ENCODE peak calls at places on chromosomes 2 and 18, in six cellular contexts. M, N, J, C, O and Y are unnamed samples.

GRCh38 chr2:147424766-147425165 is 420.1 kb upstream of the ACVR2A start:
- DNase-seq in M (no peak), N (no peak), J (no peak), C (no peak), O (no peak), Y (no peak)

GRCh38 chr2:231455890-231456289 is 8.4 kb downstream of the NCL start:
- DNase-seq in M (peak; percentile 10), N (no peak), J (no peak), C (no peak), O (no peak), Y (no peak)

GRCh38 chr2:227462972-227463931 is 8.7 kb upstream of the AGFG1 start:
- DNase-seq in M (no peak), N (no peak), J (no peak), C (no peak), O (no peak), Y (no peak)

GRCh38 chr2:88692187-88692586 is 714 bp downstream of the RPIA start:
- DNase-seq in M (peak; percentile 84), N (peak; percentile 47), J (no peak), C (no peak), O (no peak), Y (peak; percentile 71)

GRCh38 chr2:125870746-125871145 is 785.2 kb upstream of the GYPC start:
- DNase-seq in M (no peak), N (no peak), J (no peak), C (no peak), O (no peak), Y (no peak)

GRCh38 chr2:144645055-144645778 is 125.3 kb upstream of the ZEB2 start:
- DNase-seq in M (no peak), N (no peak), J (no peak), C (no peak), O (no peak), Y (no peak)

GRCh38 chr2:40367652-40368051 is 84.2 kb downstream of the SLC8A1 start:
- DNase-seq in M (no peak), N (no peak), J (no peak), C (no peak), O (no peak), Y (no peak)

GRCh38 chr2:27199241-27199640 is 12.6 kb upstream of the ATRAID start:
- DNase-seq in M (no peak), N (no peak), J (no peak), C (no peak), O (no peak), Y (no peak)

GRCh38 chr2:101899257-101899656 is 92.5 kb upstream of the IL1R2 start:
- DNase-seq in M (no peak), N (no peak), J (no peak), C (no peak), O (no peak), Y (no peak)

GRCh38 chr18:43935051-43935412 is 657.7 kb upstream of the SYT4 start:
- DNase-seq in M (no peak), N (no peak), J (no peak), C (no peak), O (no peak), Y (no peak)

GRCh38 chr18:31248783-31249521 is 69.0 kb upstream of the DSG1 start:
- DNase-seq in M (no peak), N (no peak), J (no peak), C (no peak), O (no peak), Y (no peak)

GRCh38 chr2:116718451-116718850 is 1096.0 kb upstream of the DDX18 start:
- DNase-seq in M (no peak), N (no peak), J (no peak), C (no peak), O (no peak), Y (no peak)

GRCh38 chr2:126836761-126837679 is 61.7 kb upstream of the TEX51 start:
- DNase-seq in M (peak; percentile 68), N (no peak), J (peak; percentile 2), C (no peak), O (no peak), Y (no peak)

GRCh38 chr2:106307860-106308259 is 113.8 kb upstream of the UXS1 start:
- DNase-seq in M (no peak), N (no peak), J (no peak), C (no peak), O (no peak), Y (no peak)

GRCh38 chr2:85326946-85327756 is 638 bp downstream of the TGOLN2 start:
- DNase-seq in M (peak; percentile 92), N (peak; percentile 62), J (peak; percentile 35), C (no peak), O (no peak), Y (peak; percentile 76)

GRCh38 chr2:141068053-141068682 is 1062.6 kb downstream of the LRP1B start:
- DNase-seq in M (no peak), N (no peak), J (no peak), C (no peak), O (no peak), Y (no peak)

GRCh38 chr2:173448938-173449471 is 94.3 kb downstream of the CDCA7 start:
- DNase-seq in M (peak; percentile 84), N (peak; percentile 88), J (peak; percentile 63), C (peak; percentile 85), O (peak; percentile 55), Y (peak; percentile 84)
- TF ChIP-seq POLR2A in M (no peak), N (no peak), J (no peak), C (peak; percentile 65), O (no peak), Y (no peak)

DNA sequence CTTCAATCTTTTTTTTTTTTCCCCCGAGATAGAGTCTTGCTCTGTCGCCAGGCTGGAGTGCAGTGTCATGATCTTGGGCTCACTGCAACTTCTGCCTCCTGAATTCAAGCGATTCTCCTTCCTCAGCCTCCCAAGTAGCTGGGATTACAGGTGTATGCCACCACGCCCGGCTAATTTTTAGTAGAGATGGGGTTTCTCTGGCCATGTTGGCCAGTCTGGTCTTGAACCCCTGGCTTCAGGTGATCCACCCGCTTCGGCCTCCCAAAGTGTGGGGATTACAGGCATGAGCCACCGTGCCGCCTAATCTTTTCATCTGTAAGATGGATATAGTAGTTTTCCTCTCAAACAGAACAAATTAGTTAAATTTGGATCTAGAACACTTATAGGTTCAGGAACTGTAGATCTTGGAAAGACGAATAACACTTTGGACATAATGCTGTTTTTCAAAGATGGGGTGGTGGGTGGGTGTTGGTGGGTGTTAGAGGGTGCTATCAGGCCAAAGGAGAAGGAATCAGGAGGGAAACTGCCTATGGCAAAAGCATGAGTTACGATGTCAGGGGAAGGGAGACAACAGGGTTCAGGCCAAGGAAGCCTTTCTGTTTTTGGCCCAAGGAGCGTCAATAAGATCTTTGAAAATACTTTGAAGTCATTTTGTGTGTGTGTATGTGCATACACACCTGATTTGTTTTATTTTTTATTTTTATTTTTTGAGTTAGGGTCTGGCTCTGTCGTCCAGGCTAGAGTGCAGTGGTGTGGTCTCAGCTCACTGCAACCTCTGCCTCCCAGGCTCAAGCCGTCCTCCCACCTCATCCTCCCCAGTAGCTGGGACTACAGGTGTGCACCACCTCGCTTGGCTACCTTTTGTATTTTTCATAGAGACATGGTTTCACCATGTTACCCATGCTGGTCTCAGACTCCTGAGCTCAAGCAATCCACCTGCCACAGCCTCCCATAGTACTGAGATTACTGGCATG is 6.8 kb downstream of the RPL37A start:
- DNase-seq in M (no peak), N (no peak), J (no peak), C (no peak), O (no peak), Y (no peak)
- TF ChIP-seq POLR2AphosphoS5 in M (no peak), N (no peak), J (no peak), C (peak; percentile 55), O (no peak), Y (no peak)

GRCh38 chr18:12119358-12119757 is 25.7 kb downstream of the ANKRD62 start:
- DNase-seq in M (no peak), N (no peak), J (no peak), C (no peak), O (no peak), Y (no peak)

DNA sequence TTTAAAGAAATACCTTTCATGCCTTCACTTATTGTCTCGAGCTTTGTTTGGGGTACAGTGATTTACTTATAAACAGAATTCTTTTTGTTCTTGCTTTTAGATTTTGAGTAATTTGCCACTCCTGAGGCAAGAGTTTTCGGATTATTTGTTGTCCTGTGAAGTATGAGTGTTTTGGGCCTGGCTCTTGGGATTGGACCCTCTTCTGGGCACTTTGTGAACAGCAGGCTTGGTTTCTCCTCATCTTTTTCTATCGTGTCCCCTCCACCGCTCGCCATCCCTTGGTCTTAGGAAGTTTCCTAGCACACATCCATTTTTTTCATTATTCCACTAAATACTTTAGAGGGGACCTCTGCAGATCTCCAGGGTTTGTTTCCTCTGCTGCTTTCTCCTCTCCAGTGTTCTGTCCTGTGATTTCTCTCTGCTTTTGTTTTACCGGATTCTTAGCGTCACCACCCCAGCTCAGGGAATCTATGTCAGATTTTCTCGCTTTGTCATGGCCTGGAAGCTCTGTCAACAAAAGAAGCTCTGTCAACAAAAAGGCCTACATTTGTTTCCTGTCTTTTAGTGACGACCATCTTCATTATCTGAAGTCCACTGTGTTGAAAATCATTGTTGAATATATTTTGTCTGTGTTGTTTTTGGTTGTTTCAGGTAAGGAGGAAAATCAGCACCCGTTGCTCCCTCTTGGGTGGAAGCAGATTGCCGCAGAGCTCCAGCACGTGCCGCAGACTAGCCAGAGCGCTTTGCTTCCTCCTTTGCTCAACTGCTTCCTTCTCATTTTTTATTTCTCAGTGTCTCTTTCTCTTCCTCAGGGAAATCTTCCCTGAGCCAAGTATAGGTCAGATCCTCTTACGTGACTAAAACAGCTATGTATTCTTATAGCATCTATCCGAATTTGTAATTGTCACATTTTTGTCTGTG is 27.8 kb downstream of the ANKRD62 start:
- DNase-seq in M (no peak), N (no peak), J (no peak), C (peak; percentile 7), O (no peak), Y (no peak)
- TF ChIP-seq CTCF in M (no peak), N (no peak), J (no peak), C (no peak), O (no peak), Y (no peak)

GRCh38 chr18:58049000-58049688 is 5.1 kb downstream of the NEDD4L start:
- DNase-seq in M (no peak), N (no peak), J (no peak), C (no peak), O (no peak), Y (no peak)

GRCh38 chr18:58047556-58047882 is 3.5 kb downstream of the NEDD4L start:
- DNase-seq in M (no peak), N (no peak), J (no peak), C (no peak), O (no peak), Y (no peak)

GRCh38 chr18:58046087-58046793 is 2.2 kb downstream of the NEDD4L start:
- DNase-seq in M (no peak), N (no peak), J (peak; percentile 27), C (no peak), O (no peak), Y (no peak)

GRCh38 chr18:58046794-58047555 is 2.9 kb downstream of the NEDD4L start:
- DNase-seq in M (no peak), N (no peak), J (no peak), C (no peak), O (no peak), Y (no peak)

DNA sequence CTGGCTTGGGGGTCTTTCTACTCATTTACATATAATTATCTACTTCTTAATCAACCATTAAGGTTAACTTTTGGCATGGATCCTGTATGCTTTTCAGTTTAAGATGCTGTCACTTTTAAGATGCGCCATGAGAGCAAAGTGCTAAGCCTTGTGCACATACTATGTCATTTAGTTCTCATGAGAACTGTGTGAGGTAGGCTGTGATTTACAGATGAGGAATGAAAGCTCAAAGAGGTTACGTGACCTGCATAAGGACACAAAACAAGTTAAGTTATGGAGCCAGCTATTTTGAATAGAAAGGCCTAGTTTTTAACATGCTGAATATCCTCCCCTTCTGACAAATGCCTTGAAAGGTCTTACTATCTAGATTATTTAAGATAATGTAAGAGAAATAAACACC is 4.2 kb downstream of the NEDD4L start:
- DNase-seq in M (no peak), N (no peak), J (no peak), C (no peak), O (no peak), Y (no peak)
- TF ChIP-seq POLR2A in M (no peak), N (no peak), J (no peak), C (no peak), O (no peak), Y (no peak)